ENCODE peak calls at places on chromosomes 1 and 21, in four cellular contexts. One of them, this sample, is unnamed.

GRCh38 chr1:200610846-200611245 is 9.7 kb downstream of the KIF14 start:
- DNase-seq in GM12865: no peak
- DNase-seq in caudate nucleus: no peak
- DNase-seq in KBM-7: no peak
- DNase-seq in this sample: no peak

GRCh38 chr1:38418195-38419030 is 371.8 kb upstream of the POU3F1 start:
- DNase-seq in GM12865: no peak
- DNase-seq in caudate nucleus: no peak
- DNase-seq in KBM-7: no peak
- DNase-seq in this sample: no peak

GRCh38 chr1:111852216-111852615 is 96.5 kb downstream of the DDX20 start:
- DNase-seq in GM12865: no peak
- DNase-seq in caudate nucleus: no peak
- DNase-seq in KBM-7: no peak
- DNase-seq in this sample: no peak

GRCh38 chr21:33011462-33011861 is 14.3 kb upstream of the OLIG2 start:
- DNase-seq in GM12865: no peak
- DNase-seq in caudate nucleus: no peak
- DNase-seq in KBM-7: no peak
- DNase-seq in this sample: no peak

GRCh38 chr21:46154155-46154954 is 1.0 kb downstream of the FTCD start:
- DNase-seq in GM12865: no peak
- DNase-seq in caudate nucleus: no peak
- DNase-seq in KBM-7: no peak
- DNase-seq in this sample: no peak

GRCh38 chr1:206738370-206739366 is 31.9 kb upstream of the IL19 start:
- DNase-seq in GM12865: no peak
- DNase-seq in caudate nucleus: no peak
- DNase-seq in KBM-7: peak; percentile 19
- DNase-seq in this sample: no peak

GRCh38 chr21:26795866-26796329 is 49.3 kb downstream of the ADAMTS1 start:
- DNase-seq in GM12865: no peak
- DNase-seq in caudate nucleus: peak; percentile 23
- DNase-seq in KBM-7: no peak
- DNase-seq in this sample: no peak

GRCh38 chr1:81545734-81546133 is 255.0 kb upstream of the ADGRL2 start:
- DNase-seq in GM12865: no peak
- DNase-seq in caudate nucleus: no peak
- DNase-seq in KBM-7: no peak
- DNase-seq in this sample: no peak

GRCh38 chr21:26840912-26841311 is 4.3 kb downstream of the ADAMTS1 start:
- DNase-seq in GM12865: no peak
- DNase-seq in caudate nucleus: no peak
- DNase-seq in KBM-7: no peak
- DNase-seq in this sample: no peak

This sample was measured in Panc1.